ENCODE peak calls at places on chromosomes 11 and 22, in four cellular contexts. V, X, P and F are unnamed samples.
A peak's percentile ranks its signal among the peaks of the same experiment; 100 is the strongest.

GRCh38 chr11:12117200-12117995 is 7.0 kb downstream of the MICAL2 start:
- DNase-seq in V (no peak), P (no peak), X (no peak), F (no peak)

GRCh38 chr11:47566166-47566546 is 757 bp downstream of the PTPMT1 start:
- DNase-seq in V (no peak), X (peak; percentile 35), P (no peak), F (peak; percentile 39)

GRCh38 chr11:44967930-44968496 is 17.3 kb upstream of the TP53I11 start:
- DNase-seq in V (no peak), P (no peak), X (no peak), F (no peak)

GRCh38 chr11:62687508-62688396 is 1.6 kb downstream of the LRRN4CL start:
- DNase-seq in X (no peak), V (peak; percentile 36), P (no peak), F (no peak)

GRCh38 chr22:41831383-41831782 is 1.5 kb upstream of the SREBF2 start:
- DNase-seq in X (no peak), V (no peak), P (no peak), F (no peak)

GRCh38 chr11:17383466-17383865 is 5.0 kb downstream of the KCNJ11 start:
- DNase-seq in V (no peak), X (no peak), P (no peak), F (no peak)

GRCh38 chr11:65536412-65537295 is 11.8 kb downstream of the SCYL1 start:
- DNase-seq in P (no peak), V (no peak), X (no peak), F (peak; percentile 65)

GRCh38 chr11:26976389-26976788 is 17.5 kb upstream of the FIBIN start:
- DNase-seq in V (no peak), P (no peak), X (no peak), F (no peak)

GRCh38 chr22:48921411-48921903 is 906.2 kb downstream of the BRD1 start:
- DNase-seq in P (no peak), X (peak; percentile 23), V (no peak), F (no peak)

GRCh38 chr11:119700030-119700429 is 29.0 kb downstream of the NECTIN1 start:
- DNase-seq in P (no peak), V (no peak), X (no peak), F (no peak)

GRCh38 chr22:50467773-50468440 is 6.9 kb downstream of the SBF1 start:
- DNase-seq in X (no peak), V (no peak), P (no peak), F (no peak)

GRCh38 chr11:31560842-31561476 is 51.4 kb downstream of the ELP4 start:
- DNase-seq in X (no peak), P (no peak), V (no peak), F (no peak)

GRCh38 chr11:69385466-69385820 is 91.5 kb downstream of the MYEOV start:
- DNase-seq in P (no peak), X (peak; percentile 18), V (no peak), F (no peak)

GRCh38 chr11:116579857-116580727 is 192.7 kb downstream of the BUD13 start:
- DNase-seq in V (no peak), X (no peak), P (no peak), F (peak; percentile 80)

GRCh38 chr22:37225481-37225880 is 13.2 kb upstream of the SSTR3 start:
- DNase-seq in X (no peak), P (no peak), V (no peak), F (peak; percentile 78)

GRCh38 chr22:32584650-32585049 is 110.0 kb downstream of the FBXO7 start:
- DNase-seq in V (no peak), X (no peak), P (no peak), F (no peak)

GRCh38 chr22:20080776-20081654 is 974 bp downstream of the DGCR8 start:
- DNase-seq in V (peak; percentile 54), X (no peak), P (no peak), F (peak; percentile 20)

GRCh38 chr11:45773271-45774022 is 31.5 kb upstream of the SLC35C1 start:
- DNase-seq in P (no peak), V (no peak), X (peak; percentile 22), F (no peak)

GRCh38 chr11:34840736-34841386 is 75.3 kb downstream of the APIP start:
- DNase-seq in X (peak; percentile 28), P (peak; percentile 62), V (peak; percentile 12), F (peak; percentile 37)

GRCh38 chr11:47923667-47924066 is 56.7 kb upstream of the PTPRJ start:
- DNase-seq in P (no peak), V (no peak), X (peak; percentile 62), F (no peak)

GRCh38 chr11:64032050-64032449 is 3.7 kb upstream of the FLRT1 start:
- DNase-seq in V (no peak), P (no peak), X (no peak), F (no peak)

GRCh38 chr11:62461740-62462522 is 43.1 kb downstream of the SCGB1A1 start:
- DNase-seq in X (no peak), P (no peak), V (no peak), F (no peak)

GRCh38 chr11:97364047-97364446 is 974.2 kb downstream of the JRKL start:
- DNase-seq in V (no peak), X (no peak), P (no peak), F (no peak)

GRCh38 chr11:103959279-103959930 is 77.0 kb upstream of the DDI1 start:
- DNase-seq in V (no peak), P (no peak), X (no peak), F (no peak)

GRCh38 chr22:25402501-25403283 is 161.8 kb upstream of the GRK3 start:
- DNase-seq in P (no peak), V (no peak), X (no peak), F (no peak)

GRCh38 chr22:33492210-33492651 is 428.0 kb downstream of the LARGE1 start:
- DNase-seq in P (no peak), V (peak; percentile 30), X (peak; percentile 28), F (no peak)

GRCh38 chr11:64238999-64239398 is 1.9 kb upstream of the FKBP2 start:
- DNase-seq in X (no peak), P (no peak), V (no peak), F (no peak)

GRCh38 chr11:11608783-11609232 is 13.0 kb downstream of the GALNT18 start:
- DNase-seq in P (no peak), X (no peak), V (peak; percentile 28), F (no peak)

GRCh38 chr11:93537022-93537421 is 6.2 kb downstream of the SMCO4 start:
- DNase-seq in V (no peak), P (no peak), X (peak; percentile 52), F (no peak)

GRCh38 chr11:78343303-78343702 is 74.3 kb downstream of the GAB2 start:
- DNase-seq in X (no peak), P (no peak), V (no peak), F (no peak)

GRCh38 chr11:78341841-78342240 is 75.8 kb downstream of the GAB2 start:
- DNase-seq in X (no peak), V (no peak), P (no peak), F (no peak)

GRCh38 chr11:78344114-78344513 is 73.5 kb downstream of the GAB2 start:
- DNase-seq in V (no peak), X (no peak), P (no peak), F (no peak)

GRCh38 chr11:78346799-78347198 is 70.8 kb downstream of the GAB2 start:
- DNase-seq in P (no peak), V (no peak), X (no peak), F (no peak)

GRCh38 chr11:78344676-78345075 is 72.9 kb downstream of the GAB2 start:
- DNase-seq in X (no peak), P (no peak), V (no peak), F (no peak)
- H3K27ac ChIP-seq in X (no peak overlapping the region), P (no peak overlapping the region), V (peak overlapping the region; percentile 31), F (no peak overlapping the region)

GRCh38 chr22:46351131-46351735 is 15.7 kb downstream of the TRMU start:
- DNase-seq in P (no peak), V (no peak), X (no peak), F (no peak)

GRCh38 chr22:46350646-46351045 is 15.1 kb downstream of the TRMU start:
- DNase-seq in V (no peak), P (no peak), X (no peak), F (no peak)

GRCh38 chr22:46352691-46353386 is 17.3 kb downstream of the TRMU start:
- DNase-seq in X (peak; percentile 74), V (no peak), P (no peak), F (peak; percentile 62)

GRCh38 chr22:46352276-46352675 is 16.8 kb downstream of the TRMU start:
- DNase-seq in X (no peak), P (no peak), V (no peak), F (no peak)

DNA sequence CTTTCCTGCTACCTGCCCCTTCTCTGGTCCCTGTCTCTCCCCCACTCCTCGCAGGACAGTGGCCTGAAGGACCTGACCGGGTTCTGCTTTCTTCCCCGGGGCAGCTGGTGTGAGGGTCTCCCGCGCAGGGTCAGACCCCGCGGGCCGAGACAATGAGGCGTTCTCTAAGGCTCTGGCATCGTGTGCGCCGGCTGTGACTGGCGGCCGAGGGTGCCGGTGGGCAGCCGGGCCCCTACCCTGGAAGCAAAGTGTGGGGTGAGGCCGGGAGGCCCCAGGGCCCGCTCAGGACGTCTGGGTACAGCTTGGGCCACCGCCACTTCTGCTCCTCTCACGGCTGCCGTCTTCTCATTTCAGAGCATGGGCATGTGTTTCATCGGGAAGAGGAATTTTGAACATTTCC is 16.3 kb downstream of the TRMU start:
- DNase-seq in P (no peak), V (no peak), X (no peak), F (no peak)
- H3K27ac ChIP-seq in P (no peak overlapping the region), V (no peak overlapping the region), X (no peak overlapping the region), F (no peak overlapping the region)

GRCh38 chr11:709109-709997 is 3.3 kb downstream of the EPS8L2 start:
- DNase-seq in V (peak; percentile 37), X (no peak), P (no peak), F (no peak)

GRCh38 chr11:707817-708420 is 1.9 kb downstream of the EPS8L2 start:
- DNase-seq in X (peak; percentile 68), V (peak; percentile 37), P (no peak), F (no peak)

GRCh38 chr11:706439-706956 is 467 bp downstream of the EPS8L2 start:
- DNase-seq in X (peak; percentile 52), P (no peak), V (no peak), F (no peak)

GRCh38 chr11:706957-707816 is 1.2 kb downstream of the EPS8L2 start:
- DNase-seq in X (peak; percentile 56), P (no peak), V (peak; percentile 68), F (peak; percentile 71)

GRCh38 chr11:708511-708910 is 2.5 kb downstream of the EPS8L2 start:
- DNase-seq in P (no peak), X (no peak), V (peak; percentile 24), F (no peak)
- H3K27ac ChIP-seq in P (peak overlapping the region; percentile 99), X (no peak overlapping the region), V (no peak overlapping the region), F (no peak overlapping the region)

GRCh38 chr11:73318501-73319011 is 10.5 kb downstream of the ARHGEF17 start:
- DNase-seq in X (no peak), V (no peak), P (no peak), F (no peak)

GRCh38 chr11:73315288-73316020 is 7.4 kb downstream of the ARHGEF17 start:
- DNase-seq in V (no peak), X (no peak), P (no peak), F (peak; percentile 85)

GRCh38 chr11:73317373-73317772 is 9.3 kb downstream of the ARHGEF17 start:
- DNase-seq in V (no peak), P (no peak), X (peak; percentile 52), F (no peak)

GRCh38 chr11:73316422-73316821 is 8.3 kb downstream of the ARHGEF17 start:
- DNase-seq in X (no peak), P (no peak), V (no peak), F (no peak)

DNA sequence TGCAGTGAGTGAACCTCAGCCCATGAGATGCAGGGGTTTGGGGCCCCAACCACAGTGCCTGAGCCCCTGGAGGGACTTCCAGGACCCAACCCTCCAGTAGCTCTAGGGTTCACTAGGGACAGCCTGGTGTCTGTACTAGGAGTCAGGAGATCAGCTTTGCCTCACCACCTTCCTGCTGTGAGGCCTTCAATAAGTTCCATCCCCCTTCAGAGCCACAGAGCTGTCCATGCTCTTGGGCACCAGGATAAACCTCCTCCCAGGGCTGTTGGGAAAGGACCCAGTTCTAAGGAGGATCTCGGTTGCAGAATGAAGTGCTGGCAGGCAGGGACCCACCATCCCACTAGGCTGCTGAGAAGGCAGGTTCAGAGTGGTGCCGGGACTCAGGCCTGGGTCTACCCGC is 9.7 kb downstream of the ARHGEF17 start:
- DNase-seq in X (no peak), V (no peak), P (no peak), F (peak; percentile 50)
- H3K27ac ChIP-seq in X (no peak overlapping the region), V (peak overlapping the region; percentile 64), P (no peak overlapping the region), F (peak overlapping the region; percentile 82)